ENCODE peak calls at places on chromosomes 7 and 10, in seven cellular contexts. E, A, V, R, F, N and M are unnamed samples.
A peak's percentile ranks its signal among the peaks of the same experiment; 100 is the strongest.

GRCh38 chr10:71526662-71527061 is 129.9 kb downstream of the CDH23 start:
- DNase-seq in E (no peak), A (no peak), V (no peak), R (no peak), F (no peak), N (no peak), M (no peak)

GRCh38 chr10:102418612-102419560 is at the start of gene PSD:
- DNase-seq in E (no peak), A (no peak), V (no peak), R (no peak), F (no peak), N (no peak), M (no peak)

GRCh38 chr7:56083150-56083785 is 9.5 kb downstream of the PHKG1 start:
- DNase-seq in E (no peak), A (no peak), V (no peak), R (no peak), F (peak; percentile 51), N (no peak), M (no peak)

GRCh38 chr10:120949511-120950102 is 98.4 kb downstream of the WDR11 start:
- DNase-seq in E (no peak), A (peak; percentile 17), V (peak; percentile 10), R (no peak), F (no peak), N (no peak), M (no peak)

GRCh38 chr7:45402480-45403218 is 171.5 kb upstream of the ADCY1 start:
- DNase-seq in E (peak; percentile 31), A (peak; percentile 12), V (peak; percentile 89), R (no peak), F (no peak), N (no peak), M (no peak)

GRCh38 chr7:151017370-151017952 is 6.8 kb downstream of the ATG9B start:
- DNase-seq in E (no peak), A (no peak), V (no peak), R (no peak), F (no peak), N (no peak), M (no peak)

GRCh38 chr7:68417659-68418058 is 1180.6 kb upstream of the AUTS2 start:
- DNase-seq in E (no peak), A (no peak), V (no peak), R (no peak), F (no peak), N (no peak), M (no peak)

GRCh38 chr10:62433181-62433692 is 59.1 kb downstream of the ZNF365 start:
- DNase-seq in E (peak; percentile 97), A (peak; percentile 91), V (peak; percentile 82), R (peak; percentile 6), F (peak; percentile 12), N (no peak), M (no peak)

GRCh38 chr7:93547716-93548115 is 26.8 kb downstream of the CALCR start:
- DNase-seq in E (no peak), A (peak; percentile 7), V (no peak), R (no peak), F (no peak), N (no peak), M (no peak)

GRCh38 chr7:158613481-158613880 is 25.9 kb upstream of the PTPRN2 start:
- DNase-seq in E (no peak), A (no peak), V (peak; percentile 35), R (no peak), F (no peak), N (no peak), M (no peak)

GRCh38 chr7:4136036-4136435 is 546.1 kb upstream of the FOXK1 start:
- DNase-seq in E (no peak), A (no peak), V (no peak), R (no peak), F (no peak), N (no peak), M (no peak)

GRCh38 chr7:91264924-91265681 is 870 bp downstream of the FZD1 start:
- DNase-seq in E (peak; percentile 74), A (peak; percentile 78), V (peak; percentile 81), R (no peak), F (peak; percentile 62), N (no peak), M (no peak)

GRCh38 chr10:70903262-70903921 is 15.0 kb upstream of the PCBD1 start:
- DNase-seq in E (peak; percentile 44), A (peak; percentile 70), V (peak; percentile 74), R (no peak), F (peak; percentile 73), N (peak; percentile 49), M (peak; percentile 31)

GRCh38 chr7:70618020-70618551 is 513.9 kb upstream of the GALNT17 start:
- DNase-seq in E (no peak), A (no peak), V (no peak), R (no peak), F (no peak), N (no peak), M (no peak)

GRCh38 chr7:37052673-37053072 is 328.4 kb upstream of the AOAH start:
- DNase-seq in E (peak; percentile 36), A (peak; percentile 60), V (peak; percentile 68), R (peak; percentile 5), F (no peak), N (peak; percentile 67), M (peak; percentile 60)

GRCh38 chr10:62512732-62513475 is 138.7 kb downstream of the ZNF365 start:
- DNase-seq in E (no peak), A (no peak), V (no peak), R (no peak), F (no peak), N (no peak), M (no peak)

GRCh38 chr7:137544450-137545058 is 201.0 kb upstream of the PTN start:
- DNase-seq in E (peak; percentile 15), A (peak; percentile 37), V (peak; percentile 4), R (no peak), F (no peak), N (no peak), M (no peak)

GRCh38 chr7:33721895-33722294 is 183.4 kb upstream of the BMPER start:
- DNase-seq in E (peak; percentile 42), A (no peak), V (no peak), R (no peak), F (no peak), N (no peak), M (no peak)

GRCh38 chr7:29606287-29606721 is 42.7 kb downstream of the PRR15 start:
- DNase-seq in E (no peak), A (peak; percentile 91), V (peak; percentile 75), R (no peak), F (no peak), N (no peak), M (no peak)

GRCh38 chr10:29828978-29829377 is 194.2 kb upstream of the SVIL start:
- DNase-seq in E (no peak), A (no peak), V (no peak), R (no peak), F (no peak), N (no peak), M (no peak)

GRCh38 chr10:61400524-61400923 is 52.7 kb downstream of the TMEM26 start:
- DNase-seq in E (no peak), A (no peak), V (no peak), R (no peak), F (no peak), N (no peak), M (no peak)

GRCh38 chr7:127667017-127667670 is 15.2 kb downstream of the SND1 start:
- DNase-seq in E (peak; percentile 86), A (peak; percentile 67), V (peak; percentile 33), R (no peak), F (no peak), N (no peak), M (no peak)

GRCh38 chr7:94012748-94013147 is 8.6 kb upstream of the BET1 start:
- DNase-seq in E (no peak), A (no peak), V (no peak), R (no peak), F (no peak), N (no peak), M (no peak)

GRCh38 chr10:127150136-127150535 is 46.3 kb downstream of the INSYN2A start:
- DNase-seq in E (peak; percentile 75), A (peak; percentile 21), V (peak; percentile 22), R (no peak), F (no peak), N (no peak), M (no peak)

GRCh38 chr7:148334959-148335577 is 255.5 kb upstream of the C7orf33 start:
- DNase-seq in E (no peak), A (peak; percentile 2), V (peak; percentile 50), R (no peak), F (no peak), N (peak; percentile 86), M (no peak)

GRCh38 chr7:6691609-6692106 is 15.1 kb downstream of the ZNF12 start:
- DNase-seq in E (peak; percentile 30), A (peak; percentile 17), V (no peak), R (no peak), F (no peak), N (no peak), M (no peak)
- H3K9me3 ChIP-seq in E (peaks cover 95% of the 10 kb centered on the region), A (peaks cover 100% of the 10 kb centered on the region), V (peaks cover 26% of the 10 kb centered on the region), R (peaks cover 100% of the 10 kb centered on the region), F (peaks cover 13% of the 10 kb centered on the region), N (peaks cover 100% of the 10 kb centered on the region), M (peaks cover 29% of the 10 kb centered on the region)

GRCh38 chr7:42714361-42714760 is 197.5 kb downstream of the C7orf25 start:
- DNase-seq in E (no peak), A (no peak), V (no peak), R (no peak), F (no peak), N (no peak), M (no peak)
- H3K9me3 ChIP-seq in E (no peaks in the 10 kb centered on the region), A (peaks cover 12% of the 10 kb centered on the region), V (no peaks in the 10 kb centered on the region), R (no peaks in the 10 kb centered on the region), F (no peaks in the 10 kb centered on the region), N (peaks cover 5% of the 10 kb centered on the region), M (no peaks in the 10 kb centered on the region)

DNA sequence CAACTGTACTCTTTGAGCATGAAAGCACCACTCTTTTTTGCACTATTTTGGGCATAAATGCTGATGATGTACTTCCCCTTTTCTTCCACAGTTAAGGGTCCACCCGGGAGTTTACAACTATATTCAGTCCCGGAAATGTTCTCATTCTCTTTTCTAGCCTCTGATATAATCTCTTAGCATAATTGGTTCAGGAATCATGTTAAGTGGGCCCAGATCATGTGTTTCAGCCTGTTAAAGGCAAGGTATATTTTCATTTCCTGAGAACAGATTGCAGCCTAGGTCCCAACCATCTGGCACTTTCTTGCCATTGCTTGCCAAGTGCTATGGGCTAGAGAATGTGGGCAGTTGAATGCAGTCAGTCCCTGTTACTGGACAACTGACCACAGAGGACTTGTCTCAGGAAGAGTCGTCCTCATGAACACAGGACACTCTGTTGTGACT is 111.4 kb upstream of the GLCCI1 start:
- DNase-seq in E (no peak), A (no peak), V (no peak), R (no peak), F (no peak), N (no peak), M (no peak)
- H3K9me3 ChIP-seq in E (peaks cover 5% of the 10 kb centered on the region), A (peaks cover 8% of the 10 kb centered on the region), V (no peaks in the 10 kb centered on the region), R (peaks cover 17% of the 10 kb centered on the region), F (no peaks in the 10 kb centered on the region), N (peaks cover 15% of the 10 kb centered on the region), M (peaks cover 3% of the 10 kb centered on the region)

GRCh38 chr10:35318551-35318950 is 17.8 kb upstream of the CCNY start:
- DNase-seq in E (no peak), A (no peak), V (no peak), R (no peak), F (no peak), N (no peak), M (no peak)
- H3K9me3 ChIP-seq in E (no peaks in the 10 kb centered on the region), A (no peaks in the 10 kb centered on the region), V (no peaks in the 10 kb centered on the region), R (peaks cover 3% of the 10 kb centered on the region), F (no peaks in the 10 kb centered on the region), N (peaks cover 7% of the 10 kb centered on the region), M (no peaks in the 10 kb centered on the region)